ENCODE peak calls at places on chromosome 17, in eight cellular contexts. One of them, this sample, is unnamed.

GRCh38 chr17:37844158-37844976 is 79.8 kb upstream of the TBC1D3K start:
- DNase-seq in AG04450: peak
- DNase-seq in tibial nerve: no peak
- DNase-seq in dorsolateral prefrontal cortex: no peak
- DNase-seq in neural progenitor cell: peak
- DNase-seq in Panc1: no peak
- DNase-seq in stomach: peak
- DNase-seq in HCT116: peak
- DNase-seq in this sample: no peak

GRCh38 chr17:7845359-7846062 is 9.4 kb upstream of the TMEM88 start:
- DNase-seq in neural progenitor cell: no peak
- DNase-seq in dorsolateral prefrontal cortex: no peak
- DNase-seq in AG04450: no peak
- DNase-seq in Panc1: no peak
- DNase-seq in tibial nerve: no peak
- DNase-seq in HCT116: no peak
- DNase-seq in stomach: no peak
- DNase-seq in this sample: no peak

GRCh38 chr17:5100832-5101231 is 10.8 kb downstream of the ZNF232 start:
- DNase-seq in HCT116: no peak
- DNase-seq in stomach: no peak
- DNase-seq in AG04450: no peak
- DNase-seq in dorsolateral prefrontal cortex: no peak
- DNase-seq in Panc1: no peak
- DNase-seq in tibial nerve: no peak
- DNase-seq in neural progenitor cell: no peak
- DNase-seq in this sample: no peak

GRCh38 chr17:16872836-16873653 is 98.9 kb downstream of the TNFRSF13B start:
- DNase-seq in HCT116: peak
- DNase-seq in Panc1: no peak
- DNase-seq in dorsolateral prefrontal cortex: no peak
- DNase-seq in AG04450: no peak
- DNase-seq in tibial nerve: no peak
- DNase-seq in neural progenitor cell: peak
- DNase-seq in stomach: peak
- DNase-seq in this sample: no peak

GRCh38 chr17:51442112-51442865 is 181.9 kb downstream of the UTP18 start:
- DNase-seq in AG04450: no peak
- DNase-seq in neural progenitor cell: no peak
- DNase-seq in HCT116: no peak
- DNase-seq in dorsolateral prefrontal cortex: no peak
- DNase-seq in tibial nerve: no peak
- DNase-seq in Panc1: no peak
- DNase-seq in stomach: no peak
- DNase-seq in this sample: no peak

GRCh38 chr17:47905221-47905733 is 9.2 kb downstream of the SP2 start:
- DNase-seq in dorsolateral prefrontal cortex: peak
- DNase-seq in HCT116: no peak
- DNase-seq in neural progenitor cell: peak
- DNase-seq in stomach: peak
- DNase-seq in AG04450: peak
- DNase-seq in Panc1: no peak
- DNase-seq in tibial nerve: peak
- DNase-seq in this sample: peak

GRCh38 chr17:82272495-82273326 is 789 bp downstream of the CSNK1D start:
- DNase-seq in neural progenitor cell: peak
- DNase-seq in stomach: no peak
- DNase-seq in dorsolateral prefrontal cortex: no peak
- DNase-seq in tibial nerve: no peak
- DNase-seq in Panc1: no peak
- DNase-seq in AG04450: no peak
- DNase-seq in HCT116: no peak
- DNase-seq in this sample: no peak

GRCh38 chr17:82892869-82893565 is 53.2 kb upstream of the ZNF750 start:
- DNase-seq in Panc1: no peak
- DNase-seq in tibial nerve: no peak
- DNase-seq in dorsolateral prefrontal cortex: no peak
- DNase-seq in HCT116: no peak
- DNase-seq in stomach: peak
- DNase-seq in neural progenitor cell: no peak
- DNase-seq in AG04450: no peak
- DNase-seq in this sample: no peak

GRCh38 chr17:18129041-18129502 is 20.5 kb downstream of the MYO15A start:
- DNase-seq in tibial nerve: no peak
- DNase-seq in AG04450: peak
- DNase-seq in dorsolateral prefrontal cortex: no peak
- DNase-seq in stomach: peak
- DNase-seq in HCT116: no peak
- DNase-seq in Panc1: no peak
- DNase-seq in neural progenitor cell: no peak
- DNase-seq in this sample: no peak

GRCh38 chr17:38415250-38416194 is 12.7 kb upstream of the ARHGAP23 start:
- DNase-seq in AG04450: peak
- DNase-seq in neural progenitor cell: peak
- DNase-seq in stomach: no peak
- DNase-seq in Panc1: no peak
- DNase-seq in tibial nerve: no peak
- DNase-seq in HCT116: peak
- DNase-seq in dorsolateral prefrontal cortex: no peak
- DNase-seq in this sample: no peak

DNA sequence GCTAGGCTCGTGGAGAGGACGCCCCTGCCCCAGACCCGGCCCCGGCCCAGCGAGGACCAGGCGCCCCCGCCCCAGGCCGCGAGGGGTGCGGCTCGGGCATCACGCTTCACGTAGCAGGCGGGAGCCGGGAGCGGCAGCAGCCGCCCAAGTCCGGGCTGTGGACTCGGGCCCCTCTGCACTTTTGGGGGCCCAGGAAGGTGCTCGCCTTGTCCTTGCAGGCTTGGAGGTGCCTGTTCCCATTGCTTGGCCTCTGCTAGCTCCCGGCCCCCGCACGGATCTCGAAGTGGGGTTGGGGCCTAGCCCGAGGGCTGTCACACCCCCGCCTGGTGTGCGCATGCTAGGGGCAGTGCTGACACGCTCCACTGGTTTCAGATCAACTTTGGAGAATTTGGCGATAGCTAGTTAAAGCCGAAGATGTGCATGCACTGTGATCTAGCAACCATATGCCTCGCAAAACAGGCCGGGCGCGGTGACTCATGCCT is 55.7 kb downstream of the WSB1 start:
- DNase-seq in neural progenitor cell: no peak
- DNase-seq in tibial nerve: no peak
- DNase-seq in HCT116: peak
- DNase-seq in stomach: no peak
- DNase-seq in dorsolateral prefrontal cortex: no peak
- DNase-seq in Panc1: no peak
- DNase-seq in AG04450: no peak
- DNase-seq in this sample: no peak
- H3K4me3 ChIP-seq in neural progenitor cell: peak
- H3K4me3 ChIP-seq in tibial nerve: no peak
- H3K4me3 ChIP-seq in HCT116: peak
- H3K4me3 ChIP-seq in stomach: peak
- H3K4me3 ChIP-seq in dorsolateral prefrontal cortex: peak
- H3K4me3 ChIP-seq in Panc1: peak
- H3K4me3 ChIP-seq in AG04450: no peak
- H3K4me3 ChIP-seq in this sample: peak

GRCh38 chr17:64775701-64776570 is 113.8 kb upstream of the SMURF2 start:
- DNase-seq in tibial nerve: no peak
- DNase-seq in stomach: no peak
- DNase-seq in neural progenitor cell: no peak
- DNase-seq in dorsolateral prefrontal cortex: no peak
- DNase-seq in Panc1: no peak
- DNase-seq in AG04450: no peak
- DNase-seq in HCT116: no peak
- DNase-seq in this sample: no peak

GRCh38 chr17:64772845-64773299 is 110.8 kb upstream of the SMURF2 start:
- DNase-seq in stomach: no peak
- DNase-seq in Panc1: no peak
- DNase-seq in dorsolateral prefrontal cortex: no peak
- DNase-seq in neural progenitor cell: no peak
- DNase-seq in HCT116: no peak
- DNase-seq in AG04450: no peak
- DNase-seq in tibial nerve: no peak
- DNase-seq in this sample: no peak

GRCh38 chr17:64774888-64775600 is 112.9 kb upstream of the SMURF2 start:
- DNase-seq in AG04450: no peak
- DNase-seq in neural progenitor cell: no peak
- DNase-seq in HCT116: no peak
- DNase-seq in stomach: no peak
- DNase-seq in dorsolateral prefrontal cortex: no peak
- DNase-seq in tibial nerve: no peak
- DNase-seq in Panc1: no peak
- DNase-seq in this sample: no peak

GRCh38 chr17:64773386-64773835 is 111.3 kb upstream of the SMURF2 start:
- DNase-seq in HCT116: no peak
- DNase-seq in AG04450: no peak
- DNase-seq in stomach: no peak
- DNase-seq in neural progenitor cell: no peak
- DNase-seq in dorsolateral prefrontal cortex: no peak
- DNase-seq in tibial nerve: no peak
- DNase-seq in Panc1: no peak
- DNase-seq in this sample: no peak

DNA sequence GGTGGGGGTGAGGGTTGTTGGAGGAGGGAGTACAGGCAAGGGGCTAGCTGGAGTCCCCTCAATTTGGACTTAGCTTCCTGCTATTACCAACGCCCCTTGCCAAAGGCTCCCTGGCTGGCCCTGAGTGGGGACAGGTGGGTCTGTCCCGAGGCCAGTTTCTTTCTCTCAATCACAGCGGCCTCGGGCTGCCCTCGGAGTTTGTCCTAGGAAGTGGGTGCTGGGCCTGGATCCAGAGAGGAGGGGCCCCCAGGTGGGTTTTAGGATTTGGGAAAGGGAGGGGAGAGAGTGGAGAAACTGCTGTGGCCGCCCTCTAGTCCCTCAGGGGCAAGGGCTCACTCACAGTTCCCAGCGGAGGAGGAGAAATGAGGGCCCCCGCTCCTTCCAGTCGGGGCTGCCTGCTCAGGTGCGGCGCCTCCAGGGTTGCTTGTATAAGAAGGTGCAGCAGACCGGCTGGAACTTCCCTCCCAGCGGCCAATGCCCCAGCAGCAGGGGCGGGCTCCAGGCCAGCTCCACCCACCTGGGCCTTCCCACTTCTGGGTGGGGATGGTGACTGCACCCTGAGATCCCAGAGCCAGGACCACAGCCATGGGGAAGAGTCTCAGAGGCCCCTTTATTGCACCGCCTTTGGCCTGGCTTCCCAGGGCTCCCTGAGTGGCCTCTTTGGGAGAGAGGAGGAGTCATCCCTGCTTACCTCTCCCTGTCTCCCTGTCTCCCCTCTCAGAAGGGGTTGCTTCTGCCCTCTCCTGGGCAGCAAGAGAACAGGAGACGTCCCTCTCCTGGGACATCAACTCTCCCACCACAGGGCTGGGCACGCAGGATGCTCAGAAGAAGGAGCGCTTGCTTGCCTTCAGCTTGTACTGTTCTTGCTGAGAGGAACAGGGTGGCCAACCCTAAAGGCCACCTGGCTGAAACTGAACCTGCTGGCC is 112.0 kb upstream of the SMURF2 start:
- DNase-seq in stomach: peak
- DNase-seq in neural progenitor cell: peak
- DNase-seq in tibial nerve: no peak
- DNase-seq in Panc1: no peak
- DNase-seq in AG04450: peak
- DNase-seq in dorsolateral prefrontal cortex: no peak
- DNase-seq in HCT116: peak
- DNase-seq in this sample: peak
- TF ChIP-seq CTCF in stomach: no peak
- TF ChIP-seq CTCF in neural progenitor cell: peak
- TF ChIP-seq CTCF in tibial nerve: no peak
- TF ChIP-seq CTCF in Panc1: peak
- TF ChIP-seq CTCF in AG04450: peak
- TF ChIP-seq CTCF in dorsolateral prefrontal cortex: peak
- TF ChIP-seq CTCF in HCT116: peak
- TF ChIP-seq CTCF in this sample: peak

GRCh38 chr17:43369986-43370385 is 28.8 kb upstream of the ARL4D start:
- DNase-seq in tibial nerve: no peak
- DNase-seq in dorsolateral prefrontal cortex: no peak
- DNase-seq in Panc1: no peak
- DNase-seq in AG04450: no peak
- DNase-seq in neural progenitor cell: no peak
- DNase-seq in HCT116: no peak
- DNase-seq in stomach: no peak
- DNase-seq in this sample: no peak

GRCh38 chr17:43371227-43371821 is 27.5 kb upstream of the ARL4D start:
- DNase-seq in neural progenitor cell: no peak
- DNase-seq in tibial nerve: no peak
- DNase-seq in stomach: no peak
- DNase-seq in Panc1: no peak
- DNase-seq in HCT116: no peak
- DNase-seq in dorsolateral prefrontal cortex: no peak
- DNase-seq in AG04450: no peak
- DNase-seq in this sample: no peak

GRCh38 chr17:43366809-43367587 is 31.8 kb upstream of the ARL4D start:
- DNase-seq in neural progenitor cell: no peak
- DNase-seq in AG04450: no peak
- DNase-seq in tibial nerve: no peak
- DNase-seq in HCT116: no peak
- DNase-seq in Panc1: no peak
- DNase-seq in stomach: no peak
- DNase-seq in dorsolateral prefrontal cortex: no peak
- DNase-seq in this sample: no peak

GRCh38 chr17:43367588-43368242 is 31.1 kb upstream of the ARL4D start:
- DNase-seq in AG04450: peak
- DNase-seq in stomach: no peak
- DNase-seq in tibial nerve: no peak
- DNase-seq in neural progenitor cell: peak
- DNase-seq in HCT116: peak
- DNase-seq in dorsolateral prefrontal cortex: no peak
- DNase-seq in Panc1: peak
- DNase-seq in this sample: peak

GRCh38 chr17:43368740-43369506 is 29.9 kb upstream of the ARL4D start:
- DNase-seq in tibial nerve: peak
- DNase-seq in stomach: peak
- DNase-seq in Panc1: no peak
- DNase-seq in neural progenitor cell: peak
- DNase-seq in dorsolateral prefrontal cortex: peak
- DNase-seq in HCT116: peak
- DNase-seq in AG04450: no peak
- DNase-seq in this sample: no peak
- H3K4me3 ChIP-seq in tibial nerve: peak
- H3K4me3 ChIP-seq in stomach: peak
- H3K4me3 ChIP-seq in Panc1: peak
- H3K4me3 ChIP-seq in neural progenitor cell: peak
- H3K4me3 ChIP-seq in dorsolateral prefrontal cortex: peak
- H3K4me3 ChIP-seq in HCT116: peak
- H3K4me3 ChIP-seq in AG04450: peak
- H3K4me3 ChIP-seq in this sample: peak

DNA sequence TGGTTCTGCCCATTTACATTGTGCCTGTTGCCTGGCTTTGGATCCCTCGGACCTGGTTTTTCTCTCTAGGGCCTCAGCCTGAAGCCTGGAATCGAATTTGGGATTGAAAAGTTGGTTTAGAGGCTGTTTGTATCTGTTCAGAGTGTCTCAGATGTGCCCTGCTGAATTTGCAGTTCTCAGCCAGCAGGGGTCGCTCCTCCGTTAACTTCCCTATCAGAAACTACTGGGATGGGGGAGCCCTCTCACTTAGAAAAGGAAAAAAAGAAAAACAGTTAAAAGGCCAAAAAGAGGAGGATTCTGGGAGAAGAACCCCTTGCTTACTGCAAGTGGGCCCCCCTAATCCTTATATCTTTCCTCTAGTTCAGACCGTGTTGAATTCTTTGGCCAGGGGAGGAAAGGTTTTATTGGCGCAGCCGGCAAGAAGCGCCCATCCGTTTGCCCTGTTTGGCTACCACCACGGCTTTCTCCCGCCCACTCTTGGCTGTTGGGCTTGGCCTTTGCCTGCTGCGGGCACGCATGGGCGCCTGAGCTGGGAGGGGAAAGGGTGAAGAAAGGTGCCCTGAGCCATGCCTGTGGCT is 8.7 kb downstream of the FZD2 start:
- DNase-seq in tibial nerve: no peak
- DNase-seq in AG04450: no peak
- DNase-seq in HCT116: no peak
- DNase-seq in neural progenitor cell: no peak
- DNase-seq in Panc1: no peak
- DNase-seq in dorsolateral prefrontal cortex: no peak
- DNase-seq in stomach: no peak
- DNase-seq in this sample: no peak
- TF ChIP-seq CTCF in tibial nerve: no peak
- TF ChIP-seq CTCF in AG04450: peak
- TF ChIP-seq CTCF in HCT116: peak
- TF ChIP-seq CTCF in neural progenitor cell: peak
- TF ChIP-seq CTCF in Panc1: peak
- TF ChIP-seq CTCF in dorsolateral prefrontal cortex: no peak
- TF ChIP-seq CTCF in stomach: no peak
- TF ChIP-seq CTCF in this sample: peak

This sample was measured in HFF-Myc.